ENCODE peak calls at places on chromosome 9, in five cellular contexts. W is transverse colon, H is heart left ventricle, Y is adrenal gland, S is H1. A is an unnamed sample. For H3K27me3, the result is how much of the 10 kb centered on the place peaks cover.

GRCh38 chr9:10250200-10250599 is 362.6 kb downstream of the PTPRD start:
- DNase-seq in S (no peak), W (no peak), Y (no peak), H (no peak), A (no peak)

GRCh38 chr9:127216888-127217217 is 47.7 kb upstream of the GARNL3 start:
- DNase-seq in Y (no peak), S (no peak), W (no peak), H (no peak), A (no peak)

GRCh38 chr9:112308576-112308975 is 24.8 kb downstream of the PTBP3 start:
- DNase-seq in H (no peak), S (no peak), Y (no peak), W (no peak), A (no peak)

GRCh38 chr9:16335788-16336580 is 534.5 kb downstream of the BNC2 start:
- DNase-seq in Y (peak), H (peak), S (no peak), W (peak), A (peak)

GRCh38 chr9:112793213-112793810 is 42.8 kb downstream of the SNX30 start:
- DNase-seq in Y (peak), W (peak), H (peak), S (peak), A (peak)

GRCh38 chr9:98411981-98412561 is 156.6 kb upstream of the TBC1D2 start:
- DNase-seq in Y (no peak), W (no peak), H (no peak), S (no peak), A (no peak)

GRCh38 chr9:92723299-92723625 is 41.4 kb downstream of the BICD2 start:
- DNase-seq in W (no peak), S (no peak), Y (no peak), H (no peak), A (no peak)

GRCh38 chr9:16870606-16871357 is at the start of gene BNC2:
- DNase-seq in W (peak), H (peak), S (peak), Y (peak), A (no peak)

GRCh38 chr9:13432914-13433313 is 153.4 kb upstream of the MPDZ start:
- DNase-seq in W (no peak), H (no peak), S (no peak), Y (no peak), A (no peak)

GRCh38 chr9:121886759-121887485 is 206.2 kb downstream of the TTLL11 start:
- DNase-seq in W (no peak), Y (no peak), S (no peak), H (no peak), A (no peak)

GRCh38 chr9:28770226-28770625 is 1196.9 kb upstream of the C9orf72 start:
- DNase-seq in H (no peak), Y (no peak), S (no peak), W (no peak), A (no peak)

GRCh38 chr9:120926397-120926928 is at the start of gene TRAF1:
- DNase-seq in H (no peak), Y (no peak), W (no peak), S (no peak), A (no peak)

GRCh38 chr9:8832956-8833355 is 1033.4 kb upstream of the DMAC1 start:
- DNase-seq in W (no peak), S (no peak), H (no peak), Y (no peak), A (no peak)

GRCh38 chr9:14993891-14994554 is 83.8 kb upstream of the FREM1 start:
- DNase-seq in H (no peak), S (no peak), Y (no peak), W (no peak), A (no peak)
- H3K4me3 ChIP-seq in H (peak), S (peak), Y (peak), W (peak), A (no peak)

GRCh38 chr9:136133191-136133958 is 14.7 kb upstream of the TMEM250 start:
- DNase-seq in Y (no peak), W (no peak), H (peak), S (peak), A (no peak)
- H3K27me3 ChIP-seq in Y (under half), W (half or more), H (half or more), S (under half), A (under half)

GRCh38 chr9:91419222-91420191 is 4.1 kb downstream of the NFIL3 start:
- DNase-seq in Y (peak), W (peak), H (no peak), S (no peak), A (no peak)
- TF ChIP-seq POLR2A in Y (peak), W (no peak), H (no peak), S (no peak), A (no peak)

DNA sequence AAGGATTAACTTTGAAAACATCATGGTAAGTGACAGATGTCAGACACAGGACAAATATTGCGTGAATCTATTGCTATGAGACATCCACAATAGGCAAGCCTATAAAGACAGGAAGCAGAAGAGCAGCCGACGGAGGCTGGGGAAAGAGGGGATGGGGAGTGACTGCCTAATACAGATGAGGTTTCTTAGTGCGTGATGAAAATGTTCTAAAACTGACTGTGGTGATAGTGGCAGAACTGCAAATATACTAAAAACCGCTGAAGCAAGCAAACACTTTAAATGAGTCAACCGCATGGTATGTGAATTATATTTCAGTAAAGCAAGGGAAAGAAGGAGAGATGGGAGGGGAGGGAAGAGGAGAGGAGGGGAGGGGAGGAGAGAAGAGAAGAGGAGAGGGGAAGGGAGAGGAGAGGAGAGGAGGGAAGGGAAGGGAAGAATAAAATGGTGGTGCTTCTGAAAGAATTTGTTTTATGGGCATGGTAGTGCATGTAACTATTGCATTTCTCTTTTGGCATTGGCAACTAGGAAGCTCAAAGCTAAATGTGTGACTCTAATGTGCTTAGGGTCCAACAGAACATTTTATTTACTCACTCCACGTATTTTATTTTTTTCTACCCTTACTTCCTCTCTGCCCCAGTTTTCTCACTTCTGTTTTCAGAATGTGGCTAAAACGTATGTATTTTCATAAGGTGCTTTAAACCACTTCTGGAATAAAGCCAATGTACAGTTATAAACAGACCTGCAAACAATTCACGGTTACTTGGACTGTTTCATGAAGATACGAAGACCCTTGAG is 21.3 kb downstream of the AKNA start:
- DNase-seq in H (no peak), Y (no peak), W (peak), S (no peak), A (peak)
- H3K4me3 ChIP-seq in H (no peak), Y (no peak), W (no peak), S (no peak), A (no peak)

GRCh38 chr9:130363755-130364404 is 80.9 kb upstream of the ASS1 start:
- DNase-seq in S (no peak), Y (no peak), H (no peak), W (no peak), A (no peak)

GRCh38 chr9:130365323-130365721 is 79.4 kb upstream of the ASS1 start:
- DNase-seq in H (no peak), S (no peak), Y (no peak), W (no peak), A (no peak)

GRCh38 chr9:130362691-130363090 is 82.1 kb upstream of the ASS1 start:
- DNase-seq in S (no peak), W (no peak), Y (no peak), H (no peak), A (no peak)

GRCh38 chr9:130366072-130366471 is 78.7 kb upstream of the ASS1 start:
- DNase-seq in H (no peak), Y (no peak), S (no peak), W (no peak), A (no peak)

DNA sequence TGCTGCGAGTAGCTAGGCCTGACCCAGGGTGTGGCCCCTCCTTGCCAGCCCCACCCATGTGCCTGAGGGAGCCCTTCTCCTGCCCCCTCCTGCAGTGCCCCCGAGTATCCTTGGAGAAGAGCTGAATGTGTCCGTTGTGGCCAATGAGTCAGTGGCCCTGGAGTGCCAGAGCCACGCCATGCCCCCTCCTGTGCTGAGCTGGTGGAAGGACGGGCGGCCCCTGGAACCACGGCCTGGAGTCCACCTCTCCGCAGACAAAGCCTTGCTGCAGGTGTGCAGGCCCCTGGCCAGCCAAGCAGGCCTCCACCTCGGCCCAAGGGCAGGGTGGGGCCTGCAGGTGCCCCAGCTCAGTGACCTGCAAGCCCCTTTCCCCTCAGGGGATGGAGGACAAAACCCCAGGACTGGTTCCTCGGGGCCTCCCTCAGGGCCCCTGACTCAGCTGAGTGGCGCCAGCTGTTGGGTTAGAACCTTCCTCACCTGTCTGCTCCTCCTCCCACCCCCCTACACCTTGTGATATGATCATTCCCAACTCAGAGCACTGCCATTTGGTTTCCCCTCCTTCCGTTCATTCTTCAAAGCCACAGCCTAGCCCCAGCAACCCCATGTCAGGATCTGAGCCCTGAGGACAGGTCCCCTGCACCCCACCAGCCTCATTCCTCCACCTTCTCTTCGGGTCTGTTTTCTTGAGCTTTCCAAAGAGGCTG is 80.0 kb upstream of the ASS1 start:
- DNase-seq in H (no peak), Y (no peak), W (no peak), S (no peak), A (no peak)
- H3K27me3 ChIP-seq in H (under half), Y (under half), W (under half), S (under half), A (under half)

GRCh38 chr9:134389659-134390058 is 63.4 kb downstream of the RXRA start:
- DNase-seq in Y (no peak), H (no peak), W (no peak), S (no peak), A (no peak)

GRCh38 chr9:134388976-134389375 is 62.7 kb downstream of the RXRA start:
- DNase-seq in S (no peak), Y (no peak), H (no peak), W (no peak), A (no peak)

GRCh38 chr9:134390947-134391318 is 64.7 kb downstream of the RXRA start:
- DNase-seq in W (no peak), H (no peak), S (no peak), Y (no peak), A (no peak)

GRCh38 chr9:134391319-134392231 is 65.3 kb downstream of the RXRA start:
- DNase-seq in W (peak), H (no peak), Y (no peak), S (no peak), A (peak)

GRCh38 chr9:134390537-134390936 is 64.3 kb downstream of the RXRA start:
- DNase-seq in S (no peak), Y (no peak), W (no peak), H (no peak), A (no peak)
- TF ChIP-seq POLR2A in S (no peak), Y (no peak), W (no peak), H (no peak), A (no peak)

GRCh38 chr9:124266826-124267201 is 9.1 kb downstream of the NEK6 start:
- DNase-seq in S (no peak), W (no peak), Y (no peak), H (no peak), A (no peak)

GRCh38 chr9:124268248-124268647 is 10.5 kb downstream of the NEK6 start:
- DNase-seq in W (no peak), Y (no peak), H (no peak), S (no peak), A (no peak)

GRCh38 chr9:124266139-124266825 is 8.5 kb downstream of the NEK6 start:
- DNase-seq in S (no peak), H (no peak), W (no peak), Y (no peak), A (no peak)

GRCh38 chr9:124269556-124269955 is 11.8 kb downstream of the NEK6 start:
- DNase-seq in S (no peak), H (no peak), W (no peak), Y (no peak), A (no peak)

DNA sequence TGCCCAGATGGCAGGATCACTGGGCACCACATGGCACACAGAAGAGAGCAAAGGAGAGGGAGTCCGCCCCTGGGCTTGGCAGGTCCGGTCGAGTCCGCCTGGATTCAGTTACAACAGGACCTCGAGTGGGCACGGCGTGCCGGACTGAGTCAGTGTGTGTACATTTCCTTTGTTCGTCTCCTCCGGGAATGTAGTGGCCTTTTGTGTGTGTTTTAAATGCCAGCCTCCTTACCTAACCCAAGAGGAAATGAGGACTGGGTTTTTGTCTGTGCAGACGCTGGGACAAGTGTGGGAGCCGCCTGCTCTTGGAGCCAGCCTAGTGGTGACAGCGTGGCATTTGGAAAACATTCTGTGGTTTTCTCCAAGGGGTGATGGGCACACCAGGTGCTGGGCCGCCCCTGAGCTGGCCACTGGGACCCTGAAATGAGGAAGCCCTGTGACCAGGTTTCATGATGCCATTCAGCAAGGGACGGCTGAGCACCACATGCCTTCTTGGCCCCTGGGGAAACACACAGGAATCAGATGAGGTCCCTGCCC is 9.6 kb downstream of the NEK6 start:
- DNase-seq in S (no peak), Y (no peak), W (peak), H (no peak), A (no peak)
- H3K4me3 ChIP-seq in S (no peak), Y (no peak), W (no peak), H (no peak), A (no peak)

DNA sequence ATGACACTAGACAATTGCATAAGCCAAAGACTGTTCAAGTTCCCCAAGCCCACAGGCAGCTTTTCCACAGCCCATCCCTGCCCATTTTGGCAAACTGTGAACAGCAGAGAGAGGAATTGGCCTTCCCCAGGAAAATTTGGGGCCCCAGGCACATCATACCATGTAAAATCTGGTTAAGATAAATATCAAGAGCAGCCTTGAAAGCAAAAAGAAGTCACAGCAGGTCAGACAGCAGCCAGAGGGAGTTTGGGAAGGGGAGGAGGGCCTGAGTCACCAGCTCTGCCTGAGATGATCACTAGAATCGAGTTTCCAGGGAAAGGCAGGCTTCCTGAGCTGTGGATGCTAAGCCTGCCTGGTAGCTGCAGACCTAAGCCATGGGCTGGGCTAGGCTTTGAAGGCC is 179.2 kb downstream of the RFK start:
- DNase-seq in W (no peak), H (no peak), Y (peak), S (no peak), A (no peak)
- H3K27me3 ChIP-seq in W (under half), H (under half), Y (under half), S (under half), A (under half)

A was measured in Peyer's patch.